ENCODE peak calls at places on chromosomes 11 and 22, in eight cellular contexts. One of them, this sample, is unnamed.
A peak's percentile ranks its signal among the peaks of the same experiment; 100 is the strongest.

GRCh38 chr11:93525601-93526000 is 17.6 kb downstream of the SMCO4 start:
- DNase-seq in tibial nerve: no peak
- DNase-seq in esophagus squamous epithelium: no peak
- DNase-seq in endothelial cell: no peak
- DNase-seq in glutamatergic neuron: no peak
- DNase-seq in pancreas: no peak
- DNase-seq in WERI-Rb-1: no peak
- DNase-seq in type B pancreatic cell: no peak
- DNase-seq in this sample: no peak

GRCh38 chr11:24295360-24295759 is 201.5 kb upstream of the LUZP2 start:
- DNase-seq in tibial nerve: no peak
- DNase-seq in esophagus squamous epithelium: no peak
- DNase-seq in endothelial cell: no peak
- DNase-seq in glutamatergic neuron: no peak
- DNase-seq in pancreas: no peak
- DNase-seq in WERI-Rb-1: no peak
- DNase-seq in type B pancreatic cell: no peak
- DNase-seq in this sample: no peak

GRCh38 chr11:71544525-71545214 is 3.5 kb upstream of the KRTAP5-9 start:
- DNase-seq in tibial nerve: no peak
- DNase-seq in esophagus squamous epithelium: no peak
- DNase-seq in endothelial cell: no peak
- DNase-seq in glutamatergic neuron: no peak
- DNase-seq in pancreas: no peak
- DNase-seq in WERI-Rb-1: no peak
- DNase-seq in type B pancreatic cell: no peak
- DNase-seq in this sample: no peak

GRCh38 chr11:2800655-2801531 is 84.7 kb downstream of the CDKN1C start:
- DNase-seq in tibial nerve: peak; percentile 9
- DNase-seq in esophagus squamous epithelium: no peak
- DNase-seq in endothelial cell: no peak
- DNase-seq in glutamatergic neuron: peak; percentile 2
- DNase-seq in pancreas: peak; percentile 5
- DNase-seq in WERI-Rb-1: no peak
- DNase-seq in type B pancreatic cell: peak; percentile 62
- DNase-seq in this sample: no peak

GRCh38 chr11:56491270-56491669 is at the start of gene OR5M8:
- DNase-seq in tibial nerve: no peak
- DNase-seq in esophagus squamous epithelium: no peak
- DNase-seq in endothelial cell: no peak
- DNase-seq in glutamatergic neuron: no peak
- DNase-seq in pancreas: no peak
- DNase-seq in WERI-Rb-1: no peak
- DNase-seq in type B pancreatic cell: no peak
- DNase-seq in this sample: no peak

GRCh38 chr22:20239063-20239950 is 28.8 kb downstream of the RTN4R start:
- DNase-seq in tibial nerve: no peak
- DNase-seq in esophagus squamous epithelium: no peak
- DNase-seq in endothelial cell: no peak
- DNase-seq in glutamatergic neuron: peak; percentile 68
- DNase-seq in pancreas: no peak
- DNase-seq in WERI-Rb-1: peak; percentile 71
- DNase-seq in type B pancreatic cell: no peak
- DNase-seq in this sample: peak; percentile 62

GRCh38 chr22:37906364-37907008 is 389 bp downstream of the MICALL1 start:
- DNase-seq in tibial nerve: no peak
- DNase-seq in esophagus squamous epithelium: no peak
- DNase-seq in endothelial cell: no peak
- DNase-seq in glutamatergic neuron: peak; percentile 53
- DNase-seq in pancreas: no peak
- DNase-seq in WERI-Rb-1: no peak
- DNase-seq in type B pancreatic cell: no peak
- DNase-seq in this sample: peak; percentile 56

GRCh38 chr11:2687223-2687530 is 12.6 kb downstream of the KCNQ1OT1 start:
- DNase-seq in tibial nerve: no peak
- DNase-seq in esophagus squamous epithelium: no peak
- DNase-seq in endothelial cell: no peak
- DNase-seq in glutamatergic neuron: no peak
- DNase-seq in pancreas: no peak
- DNase-seq in WERI-Rb-1: no peak
- DNase-seq in type B pancreatic cell: no peak
- DNase-seq in this sample: no peak

GRCh38 chr11:102345923-102346322 is 1.1 kb upstream of the BIRC2 start:
- DNase-seq in tibial nerve: no peak
- DNase-seq in esophagus squamous epithelium: no peak
- DNase-seq in endothelial cell: peak; percentile 26
- DNase-seq in glutamatergic neuron: no peak
- DNase-seq in pancreas: no peak
- DNase-seq in WERI-Rb-1: no peak
- DNase-seq in type B pancreatic cell: no peak
- DNase-seq in this sample: no peak

GRCh38 chr11:114366331-114367243 is 33.7 kb downstream of the C11orf71 start:
- DNase-seq in tibial nerve: no peak
- DNase-seq in esophagus squamous epithelium: no peak
- DNase-seq in endothelial cell: no peak
- DNase-seq in glutamatergic neuron: no peak
- DNase-seq in pancreas: no peak
- DNase-seq in WERI-Rb-1: no peak
- DNase-seq in type B pancreatic cell: no peak
- DNase-seq in this sample: no peak

GRCh38 chr11:85762226-85762625 is 48.7 kb downstream of the SYTL2 start:
- DNase-seq in tibial nerve: no peak
- DNase-seq in esophagus squamous epithelium: no peak
- DNase-seq in endothelial cell: no peak
- DNase-seq in glutamatergic neuron: no peak
- DNase-seq in pancreas: no peak
- DNase-seq in WERI-Rb-1: no peak
- DNase-seq in type B pancreatic cell: no peak
- DNase-seq in this sample: no peak

GRCh38 chr22:46775789-46776485 is 13.5 kb downstream of the TBC1D22A start:
- DNase-seq in tibial nerve: no peak
- DNase-seq in esophagus squamous epithelium: no peak
- DNase-seq in endothelial cell: no peak
- DNase-seq in glutamatergic neuron: no peak
- DNase-seq in pancreas: no peak
- DNase-seq in WERI-Rb-1: no peak
- DNase-seq in type B pancreatic cell: no peak
- DNase-seq in this sample: no peak

GRCh38 chr11:110356769-110357671 is 60.6 kb upstream of the RDX start:
- DNase-seq in tibial nerve: no peak
- DNase-seq in esophagus squamous epithelium: no peak
- DNase-seq in endothelial cell: no peak
- DNase-seq in glutamatergic neuron: no peak
- DNase-seq in pancreas: peak; percentile 44
- DNase-seq in WERI-Rb-1: no peak
- DNase-seq in type B pancreatic cell: no peak
- DNase-seq in this sample: no peak

GRCh38 chr11:43904737-43905515 is 24.3 kb downstream of the ALKBH3 start:
- DNase-seq in tibial nerve: no peak
- DNase-seq in esophagus squamous epithelium: no peak
- DNase-seq in endothelial cell: no peak
- DNase-seq in glutamatergic neuron: no peak
- DNase-seq in pancreas: no peak
- DNase-seq in WERI-Rb-1: no peak
- DNase-seq in type B pancreatic cell: no peak
- DNase-seq in this sample: no peak

GRCh38 chr11:35477871-35478270 is 47.5 kb downstream of the PAMR1 start:
- DNase-seq in tibial nerve: no peak
- DNase-seq in esophagus squamous epithelium: no peak
- DNase-seq in endothelial cell: no peak
- DNase-seq in glutamatergic neuron: peak; percentile 30
- DNase-seq in pancreas: no peak
- DNase-seq in WERI-Rb-1: peak; percentile 30
- DNase-seq in type B pancreatic cell: no peak
- DNase-seq in this sample: no peak

DNA sequence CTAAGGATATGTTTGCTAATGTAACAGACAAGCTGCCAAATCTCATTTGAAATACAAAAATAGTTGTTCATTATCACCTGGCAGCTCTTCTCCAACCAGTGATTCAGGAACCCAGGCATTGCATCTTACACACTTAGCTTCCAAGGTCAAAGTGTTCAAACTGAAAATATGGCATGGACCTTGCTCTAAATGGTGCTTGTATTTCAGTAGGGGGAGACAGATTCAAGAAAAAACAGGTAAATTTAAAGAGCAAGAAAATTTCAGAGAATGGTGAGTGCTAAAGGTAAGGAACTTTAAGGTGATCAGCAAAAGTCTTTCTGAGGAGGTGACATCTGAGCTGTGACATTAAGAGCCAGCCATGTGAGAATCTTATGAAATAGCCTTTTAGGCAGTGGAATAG is 82.8 kb upstream of the E2F8 start:
- DNase-seq in tibial nerve: no peak
- DNase-seq in esophagus squamous epithelium: no peak
- DNase-seq in endothelial cell: no peak
- DNase-seq in glutamatergic neuron: no peak
- DNase-seq in pancreas: no peak
- DNase-seq in WERI-Rb-1: no peak
- DNase-seq in type B pancreatic cell: no peak
- DNase-seq in this sample: no peak
- TF ChIP-seq CTCF in tibial nerve: no peak
- TF ChIP-seq CTCF in esophagus squamous epithelium: no peak
- TF ChIP-seq CTCF in endothelial cell: no peak
- TF ChIP-seq CTCF in glutamatergic neuron: no peak
- TF ChIP-seq CTCF in pancreas: no peak
- TF ChIP-seq CTCF in WERI-Rb-1: no peak
- TF ChIP-seq CTCF in type B pancreatic cell: no peak
- TF ChIP-seq CTCF in this sample: no peak

GRCh38 chr22:48574776-48575566 is 1252.7 kb downstream of the BRD1 start:
- DNase-seq in tibial nerve: no peak
- DNase-seq in esophagus squamous epithelium: no peak
- DNase-seq in endothelial cell: peak; percentile 88
- DNase-seq in glutamatergic neuron: peak; percentile 76
- DNase-seq in pancreas: peak; percentile 62
- DNase-seq in WERI-Rb-1: peak; percentile 80
- DNase-seq in type B pancreatic cell: peak; percentile 88
- DNase-seq in this sample: peak; percentile 86

GRCh38 chr22:48577014-48577690 is 1250.5 kb downstream of the BRD1 start:
- DNase-seq in tibial nerve: no peak
- DNase-seq in esophagus squamous epithelium: no peak
- DNase-seq in endothelial cell: no peak
- DNase-seq in glutamatergic neuron: peak; percentile 19
- DNase-seq in pancreas: no peak
- DNase-seq in WERI-Rb-1: peak; percentile 53
- DNase-seq in type B pancreatic cell: no peak
- DNase-seq in this sample: no peak

GRCh38 chr22:48577691-48578090 is 1250.0 kb downstream of the BRD1 start:
- DNase-seq in tibial nerve: no peak
- DNase-seq in esophagus squamous epithelium: no peak
- DNase-seq in endothelial cell: no peak
- DNase-seq in glutamatergic neuron: peak; percentile 14
- DNase-seq in pancreas: no peak
- DNase-seq in WERI-Rb-1: no peak
- DNase-seq in type B pancreatic cell: no peak
- DNase-seq in this sample: no peak

GRCh38 chr22:48575567-48576332 is 1251.9 kb downstream of the BRD1 start:
- DNase-seq in tibial nerve: no peak
- DNase-seq in esophagus squamous epithelium: no peak
- DNase-seq in endothelial cell: no peak
- DNase-seq in glutamatergic neuron: peak; percentile 16
- DNase-seq in pancreas: no peak
- DNase-seq in WERI-Rb-1: no peak
- DNase-seq in type B pancreatic cell: no peak
- DNase-seq in this sample: peak; percentile 41

DNA sequence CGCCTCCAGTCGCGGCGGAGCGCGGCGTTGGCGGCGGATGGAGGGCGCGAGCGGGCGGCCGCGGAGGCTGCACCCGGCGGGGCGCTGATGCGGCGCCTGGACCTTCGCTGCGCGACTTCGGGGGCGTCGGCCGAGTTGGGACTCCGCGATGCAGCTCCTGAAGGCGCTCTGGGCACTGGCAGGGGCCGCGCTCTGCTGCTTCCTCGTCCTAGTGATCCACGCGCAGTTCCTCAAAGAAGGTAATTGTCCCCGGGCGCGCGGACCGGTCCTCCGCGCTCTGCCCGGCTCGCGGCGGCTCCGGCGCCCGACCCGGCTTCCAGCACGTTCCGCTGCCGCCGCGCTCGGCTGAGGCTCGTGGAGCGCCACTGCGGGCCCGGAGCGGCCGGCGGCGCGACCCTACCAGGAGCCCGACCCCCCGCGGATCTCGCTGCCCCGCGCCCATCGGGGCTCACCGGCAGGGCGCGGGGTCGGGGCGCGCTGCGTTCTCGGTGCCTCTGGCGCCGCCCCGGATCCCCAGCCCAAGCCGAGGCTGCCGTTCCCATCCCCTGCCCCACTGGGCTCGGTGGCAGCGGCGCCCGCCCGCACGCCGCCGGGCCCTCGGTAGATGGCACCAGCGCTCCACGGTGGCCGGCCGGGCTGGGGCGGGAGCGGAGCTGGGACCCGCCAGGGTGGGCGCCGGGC is 1251.2 kb downstream of the BRD1 start:
- DNase-seq in tibial nerve: no peak
- DNase-seq in esophagus squamous epithelium: no peak
- DNase-seq in endothelial cell: peak; percentile 74
- DNase-seq in glutamatergic neuron: peak; percentile 75
- DNase-seq in pancreas: no peak
- DNase-seq in WERI-Rb-1: peak; percentile 55
- DNase-seq in type B pancreatic cell: peak; percentile 81
- DNase-seq in this sample: peak; percentile 80
- TF ChIP-seq CTCF in tibial nerve: peak; percentile 36
- TF ChIP-seq CTCF in esophagus squamous epithelium: peak; percentile 47
- TF ChIP-seq CTCF in endothelial cell: no peak
- TF ChIP-seq CTCF in glutamatergic neuron: peak; percentile 21
- TF ChIP-seq CTCF in pancreas: no peak
- TF ChIP-seq CTCF in WERI-Rb-1: peak; percentile 76
- TF ChIP-seq CTCF in type B pancreatic cell: peak; percentile 84
- TF ChIP-seq CTCF in this sample: peak; percentile 53

DNA sequence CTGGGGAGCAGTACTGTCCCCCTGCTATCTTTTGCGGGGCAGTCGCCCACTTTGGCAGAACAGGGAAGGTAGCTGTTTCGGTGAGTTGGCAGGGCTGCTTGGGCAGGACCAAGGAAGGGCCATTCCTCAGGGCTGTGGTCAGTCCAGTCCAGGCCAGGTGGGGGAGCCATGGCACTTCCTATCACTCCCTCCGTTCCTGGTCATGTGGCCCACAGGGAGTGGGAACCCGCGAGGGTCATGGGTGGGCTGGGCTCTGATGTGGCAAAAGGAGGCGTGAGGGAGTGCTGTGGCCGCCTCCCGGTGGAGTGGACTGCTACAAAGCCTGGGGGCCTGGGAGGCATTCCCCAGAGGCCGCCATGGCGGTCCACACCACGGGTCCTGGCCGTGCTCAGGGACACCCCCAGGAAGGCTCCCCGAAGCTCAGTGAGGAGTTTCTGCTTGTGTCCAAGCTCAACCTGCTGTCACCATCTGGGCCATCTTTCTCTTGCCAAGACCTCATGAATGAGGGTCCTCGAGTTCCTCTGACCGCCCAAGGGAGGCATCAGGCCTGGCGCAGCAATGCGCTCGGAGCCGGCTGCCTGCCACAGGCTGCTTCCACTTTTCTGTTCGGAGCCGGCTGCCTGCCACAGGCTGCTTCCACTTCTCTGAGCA is 11.9 kb downstream of the CHID1 start:
- DNase-seq in tibial nerve: no peak
- DNase-seq in esophagus squamous epithelium: no peak
- DNase-seq in endothelial cell: peak; percentile 30
- DNase-seq in glutamatergic neuron: peak; percentile 48
- DNase-seq in pancreas: no peak
- DNase-seq in WERI-Rb-1: peak; percentile 75
- DNase-seq in type B pancreatic cell: no peak
- DNase-seq in this sample: peak; percentile 48
- TF ChIP-seq CTCF in tibial nerve: no peak
- TF ChIP-seq CTCF in esophagus squamous epithelium: no peak
- TF ChIP-seq CTCF in endothelial cell: no peak
- TF ChIP-seq CTCF in glutamatergic neuron: peak; percentile 5
- TF ChIP-seq CTCF in pancreas: no peak
- TF ChIP-seq CTCF in WERI-Rb-1: peak; percentile 80
- TF ChIP-seq CTCF in type B pancreatic cell: peak; percentile 22
- TF ChIP-seq CTCF in this sample: peak; percentile 3

GRCh38 chr22:24938741-24939341 is 7.7 kb downstream of the LHFPL7 start:
- DNase-seq in tibial nerve: no peak
- DNase-seq in esophagus squamous epithelium: no peak
- DNase-seq in endothelial cell: peak; percentile 51
- DNase-seq in glutamatergic neuron: no peak
- DNase-seq in pancreas: peak; percentile 50
- DNase-seq in WERI-Rb-1: peak; percentile 40
- DNase-seq in type B pancreatic cell: no peak
- DNase-seq in this sample: peak; percentile 39
- TF ChIP-seq CTCF in tibial nerve: peak; percentile 46
- TF ChIP-seq CTCF in esophagus squamous epithelium: peak; percentile 73
- TF ChIP-seq CTCF in endothelial cell: peak; percentile 59
- TF ChIP-seq CTCF in glutamatergic neuron: peak; percentile 74
- TF ChIP-seq CTCF in pancreas: peak; percentile 60
- TF ChIP-seq CTCF in WERI-Rb-1: peak; percentile 69
- TF ChIP-seq CTCF in type B pancreatic cell: peak; percentile 88
- TF ChIP-seq CTCF in this sample: peak; percentile 75

This sample was measured in nephron progenitor cell.